ENCODE peak calls at places on chromosome 20, in ten cellular contexts. G, I, U, M, P, T, B, W, C and O are unnamed samples.

GRCh38 chr20:48283470-48284110 is 498.3 kb upstream of the SULF2 start:
- DNase-seq in U (peak; percentile 59), B (peak; percentile 24), T (peak; percentile 77), M (no peak), I (no peak), W (no peak), C (peak; percentile 84), P (peak; percentile 42), G (peak; percentile 93), O (peak; percentile 86)

GRCh38 chr20:58706975-58707681 is 14.5 kb downstream of the NPEPL1 start:
- DNase-seq in T (no peak), G (no peak), I (no peak), M (no peak), B (no peak), C (peak; percentile 57), P (peak; percentile 4), U (no peak), W (no peak), O (no peak)

GRCh38 chr20:36794116-36794474 is 20.5 kb upstream of the DSN1 start:
- DNase-seq in B (no peak), T (no peak), C (no peak), U (no peak), I (no peak), P (no peak), W (no peak), M (no peak), G (no peak), O (no peak)

GRCh38 chr20:60066438-60066823 is 108.2 kb downstream of the CDH26 start:
- DNase-seq in G (no peak), T (no peak), P (no peak), I (no peak), U (no peak), M (no peak), W (no peak), C (no peak), B (no peak), O (no peak)

GRCh38 chr20:6765469-6766058 is 1.9 kb upstream of the BMP2 start:
- DNase-seq in C (no peak), I (no peak), T (no peak), W (no peak), P (no peak), B (no peak), G (peak; percentile 72), M (peak; percentile 13), U (no peak), O (peak; percentile 34)

GRCh38 chr20:53157443-53158408 is 185.6 kb downstream of the TSHZ2 start:
- DNase-seq in I (peak; percentile 57), P (no peak), B (no peak), T (no peak), G (peak; percentile 82), U (no peak), W (no peak), M (peak; percentile 37), C (no peak), O (peak; percentile 18)

GRCh38 chr20:40319741-40320499 is 369.1 kb downstream of the MAFB start:
- DNase-seq in G (no peak), I (no peak), M (no peak), W (no peak), B (no peak), T (no peak), C (no peak), P (no peak), U (no peak), O (no peak)

GRCh38 chr20:36097331-36097730 is 57.2 kb upstream of the EPB41L1 start:
- DNase-seq in C (no peak), G (no peak), P (no peak), U (no peak), T (no peak), B (no peak), M (no peak), W (no peak), I (no peak), O (no peak)

GRCh38 chr20:32539817-32540675 is 45.1 kb downstream of the NOL4L start:
- DNase-seq in B (no peak), C (no peak), T (no peak), M (no peak), P (no peak), U (no peak), W (peak; percentile 72), G (peak; percentile 52), I (peak; percentile 86), O (no peak)

GRCh38 chr20:32537657-32538525 is 47.2 kb downstream of the NOL4L start:
- DNase-seq in C (no peak), G (no peak), B (no peak), W (no peak), P (no peak), I (no peak), U (no peak), M (no peak), T (no peak), O (no peak)

GRCh38 chr20:32536861-32537656 is 48.1 kb downstream of the NOL4L start:
- DNase-seq in B (no peak), C (no peak), U (no peak), W (peak; percentile 67), G (peak; percentile 52), T (no peak), P (no peak), M (no peak), I (peak; percentile 84), O (peak; percentile 36)

GRCh38 chr20:32539063-32539816 is 45.9 kb downstream of the NOL4L start:
- DNase-seq in G (no peak), P (no peak), C (no peak), M (no peak), U (no peak), I (no peak), T (no peak), B (no peak), W (no peak), O (no peak)

GRCh38 chr20:32538526-32538918 is 46.6 kb downstream of the NOL4L start:
- DNase-seq in T (no peak), G (no peak), M (no peak), C (no peak), B (no peak), P (no peak), W (no peak), I (peak; percentile 67), U (no peak), O (no peak)
- H3K27ac ChIP-seq in T (no peak overlapping the region), G (no peak overlapping the region), M (no peak overlapping the region), C (no peak overlapping the region), B (no peak overlapping the region), P (peak overlapping the region; percentile 23), W (peak overlapping the region; percentile 96), I (peak overlapping the region; percentile 73), U (no peak overlapping the region), O (no peak overlapping the region)

GRCh38 chr20:21339499-21339898 is 36.4 kb downstream of the XRN2 start:
- DNase-seq in M (no peak), P (no peak), B (no peak), C (no peak), G (no peak), W (no peak), I (no peak), U (no peak), T (no peak), O (no peak)
- H3K27ac ChIP-seq in M (no peak overlapping the region), P (no peak overlapping the region), B (no peak overlapping the region), C (no peak overlapping the region), G (no peak overlapping the region), W (no peak overlapping the region), I (no peak overlapping the region), U (no peak overlapping the region), T (no peak overlapping the region), O (no peak overlapping the region)

GRCh38 chr20:44966030-44966961 is at the start of gene STK4:
- DNase-seq in B (peak; percentile 88), C (peak; percentile 97), P (peak; percentile 95), G (peak; percentile 98), T (peak; percentile 88), U (peak; percentile 90), I (peak; percentile 97), W (peak; percentile 96), M (peak; percentile 76), O (peak; percentile 95)

GRCh38 chr20:44967207-44967807 is 995 bp downstream of the STK4 start:
- DNase-seq in U (no peak), W (peak; percentile 32), B (no peak), G (peak; percentile 29), M (no peak), C (no peak), T (no peak), I (peak; percentile 54), P (no peak), O (peak; percentile 30)

GRCh38 chr20:44970243-44970757 is 4.0 kb downstream of the STK4 start:
- DNase-seq in I (no peak), T (no peak), B (no peak), U (no peak), C (no peak), W (no peak), G (no peak), P (no peak), M (no peak), O (no peak)

GRCh38 chr20:44973053-44973452 is 6.7 kb downstream of the STK4 start:
- DNase-seq in B (no peak), T (no peak), W (no peak), U (no peak), G (peak; percentile 80), M (no peak), I (no peak), P (no peak), C (no peak), O (peak; percentile 26)

DNA sequence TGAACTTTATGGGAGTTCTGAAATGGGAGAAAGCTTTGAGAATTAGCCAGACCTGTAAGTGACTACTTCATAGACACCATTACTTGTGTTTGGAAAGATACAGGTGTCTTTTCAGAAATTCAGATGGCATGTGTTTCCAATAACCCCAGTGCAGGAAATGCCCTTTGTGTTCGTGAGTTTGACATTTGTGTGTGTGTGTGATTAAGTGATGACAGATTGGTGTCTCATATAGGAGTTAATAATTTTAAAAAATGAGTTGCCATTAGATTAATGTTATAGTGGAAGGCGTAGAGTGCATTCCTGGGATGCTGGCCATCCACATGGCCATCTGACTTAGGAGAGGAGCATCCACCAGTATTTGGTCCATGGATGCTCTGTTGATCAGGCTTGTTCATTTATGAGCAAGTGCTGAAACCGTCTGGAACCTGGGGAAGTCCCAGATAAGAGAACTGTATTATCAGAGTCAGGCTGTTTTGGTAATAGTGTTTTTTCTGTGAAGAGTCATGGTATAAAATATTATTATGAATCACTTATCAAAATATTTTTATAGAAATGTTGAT is 3.1 kb downstream of the STK4 start:
- DNase-seq in C (no peak), U (no peak), T (no peak), W (no peak), I (no peak), M (no peak), B (no peak), G (no peak), P (no peak), O (no peak)
- H3K27ac ChIP-seq in C (no peak overlapping the region), U (no peak overlapping the region), T (no peak overlapping the region), W (peak overlapping the region; percentile 88), I (peak overlapping the region; percentile 89), M (no peak overlapping the region), B (no peak overlapping the region), G (no peak overlapping the region), P (no peak overlapping the region), O (no peak overlapping the region)

GRCh38 chr20:46715292-46715756 is 5.9 kb downstream of the SLC2A10 start:
- DNase-seq in U (peak; percentile 57), W (no peak), M (peak; percentile 46), C (no peak), P (no peak), I (no peak), G (peak; percentile 86), T (no peak), B (peak; percentile 62), O (peak; percentile 80)

GRCh38 chr20:46717818-46718541 is 8.5 kb downstream of the SLC2A10 start:
- DNase-seq in M (no peak), I (no peak), C (no peak), B (no peak), G (no peak), P (no peak), W (no peak), U (no peak), T (no peak), O (no peak)

GRCh38 chr20:46710149-46710913 is 882 bp downstream of the SLC2A10 start:
- DNase-seq in P (no peak), G (no peak), M (no peak), C (no peak), W (no peak), U (no peak), T (no peak), B (no peak), I (no peak), O (no peak)

GRCh38 chr20:46712056-46712636 is 2.7 kb downstream of the SLC2A10 start:
- DNase-seq in I (no peak), B (no peak), W (no peak), M (no peak), U (no peak), C (no peak), P (no peak), G (no peak), T (no peak), O (no peak)

DNA sequence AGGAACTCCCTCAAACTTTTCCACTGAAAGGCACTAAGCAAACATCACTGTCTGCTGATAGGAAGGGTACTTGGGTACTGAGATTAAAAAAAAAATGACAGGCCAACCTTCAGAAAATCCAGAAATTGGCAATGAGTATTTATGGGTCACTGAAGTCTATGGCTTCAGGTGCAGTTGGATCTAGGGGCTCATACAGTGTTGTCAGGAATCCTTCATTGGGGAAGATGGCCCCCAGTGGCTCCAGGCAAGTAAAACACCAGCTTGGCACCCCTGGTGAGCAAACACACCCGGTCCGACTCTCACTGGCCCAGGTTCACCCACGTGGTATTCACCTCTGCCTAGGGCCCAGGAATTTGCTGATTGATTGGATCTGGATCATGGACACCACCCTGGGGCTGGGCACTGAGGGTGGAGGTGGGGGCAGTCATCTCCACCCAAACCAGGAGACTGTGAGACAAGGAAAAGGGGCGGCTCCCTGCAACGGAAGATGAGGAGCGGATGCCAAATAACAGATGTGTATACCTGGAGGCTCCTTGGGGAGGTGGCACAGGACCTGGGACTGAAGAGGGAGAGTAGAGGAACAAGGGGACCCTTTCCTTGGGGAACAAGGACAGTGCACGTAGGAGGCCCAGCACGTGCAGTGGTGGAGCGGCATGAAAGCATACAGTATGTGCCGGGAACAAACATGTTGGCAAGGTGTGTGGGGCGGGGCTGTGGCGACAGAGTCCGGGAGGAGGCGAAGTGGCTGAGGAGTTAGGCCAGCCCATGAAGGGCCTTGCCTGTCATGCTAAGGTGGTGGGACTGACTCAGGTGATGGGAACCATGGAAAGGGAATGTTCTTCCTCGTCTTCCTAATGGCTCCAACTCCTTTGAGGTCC is 4.7 kb downstream of the SLC2A10 start:
- DNase-seq in W (no peak), G (no peak), M (no peak), P (no peak), I (no peak), T (no peak), U (no peak), C (no peak), B (no peak), O (no peak)
- H3K27ac ChIP-seq in W (no peak overlapping the region), G (no peak overlapping the region), M (no peak overlapping the region), P (no peak overlapping the region), I (no peak overlapping the region), T (no peak overlapping the region), U (no peak overlapping the region), C (no peak overlapping the region), B (no peak overlapping the region), O (no peak overlapping the region)